ENCODE peak calls at places on chromosomes 13 and 19, in ten cellular contexts. T, C, E, K, O, H, G, Q, P and A are unnamed samples.

GRCh38 chr19:17049711-17050280 is 23.2 kb upstream of the CPAMD8 start:
- DNase-seq in Q (no peak), K (peak; percentile 73), E (no peak), T (no peak), O (no peak), C (no peak), P (no peak), G (peak; percentile 51), H (no peak), A (peak; percentile 29)

GRCh38 chr19:24177686-24178085 is 90.7 kb downstream of the ZNF254 start:
- DNase-seq in Q (no peak), O (no peak), P (no peak), G (no peak), T (no peak), C (no peak), H (no peak), E (no peak), K (no peak), A (no peak)

GRCh38 chr13:94711561-94712286 is 621 bp downstream of the SOX21 start:
- DNase-seq in H (no peak), E (no peak), Q (no peak), T (no peak), P (peak; percentile 63), C (no peak), G (no peak), K (no peak), O (no peak), A (no peak)

GRCh38 chr13:21745307-21745706 is 74.4 kb downstream of the FGF9 start:
- DNase-seq in H (no peak), K (no peak), E (no peak), G (no peak), O (no peak), C (no peak), P (no peak), Q (no peak), T (no peak), A (no peak)

GRCh38 chr19:17220207-17220758 is 5.1 kb downstream of the USE1 start:
- DNase-seq in P (no peak), E (no peak), Q (no peak), C (peak; percentile 60), T (no peak), H (no peak), O (peak; percentile 36), G (no peak), K (peak; percentile 71), A (no peak)

GRCh38 chr13:27663947-27664346 is 42.3 kb downstream of the POLR1D start:
- DNase-seq in H (no peak), Q (no peak), E (no peak), C (no peak), G (no peak), K (no peak), O (no peak), T (no peak), P (no peak), A (no peak)

GRCh38 chr19:18450934-18451836 is 13.3 kb upstream of the ISYNA1 start:
- DNase-seq in G (peak; percentile 89), Q (peak; percentile 95), H (peak; percentile 100), T (peak; percentile 86), O (peak; percentile 88), K (peak; percentile 64), P (peak; percentile 93), C (peak; percentile 94), E (peak; percentile 91), A (peak; percentile 93)

GRCh38 chr13:51007216-51007615 is 97.6 kb downstream of the RNASEH2B start:
- DNase-seq in K (no peak), G (no peak), P (no peak), C (no peak), E (no peak), H (no peak), Q (no peak), O (no peak), T (no peak), A (no peak)

GRCh38 chr13:102913924-102914628 is 68.2 kb downstream of the ERCC5 start:
- DNase-seq in T (no peak), C (no peak), K (peak; percentile 16), E (peak; percentile 53), Q (no peak), G (no peak), O (peak; percentile 8), P (no peak), H (no peak), A (peak; percentile 57)

GRCh38 chr19:33226550-33227241 is 1.0 kb upstream of the SLC7A10 start:
- DNase-seq in C (no peak), H (peak; percentile 87), T (no peak), O (peak; percentile 22), E (peak; percentile 42), K (no peak), Q (no peak), P (no peak), G (no peak), A (peak; percentile 30)

GRCh38 chr19:31930401-31930800 is 415.0 kb upstream of the ZNF507 start:
- DNase-seq in G (no peak), Q (no peak), H (no peak), C (no peak), K (no peak), E (no peak), P (no peak), T (no peak), O (no peak), A (no peak)

GRCh38 chr19:41296323-41296935 is 13.5 kb upstream of the CCDC97 start:
- DNase-seq in E (no peak), H (no peak), O (no peak), Q (no peak), G (no peak), C (no peak), K (no peak), T (no peak), P (no peak), A (no peak)

GRCh38 chr19:18940791-18941627 is at the start of gene HOMER3:
- DNase-seq in T (peak; percentile 78), G (peak; percentile 74), P (peak; percentile 87), H (peak; percentile 85), C (peak; percentile 90), Q (peak; percentile 81), K (peak; percentile 39), E (peak; percentile 86), O (peak; percentile 71), A (peak; percentile 80)

GRCh38 chr19:1651061-1651547 is 1.3 kb downstream of the TCF3 start:
- DNase-seq in O (no peak), K (peak; percentile 16), H (peak; percentile 76), P (peak; percentile 60), G (no peak), E (no peak), C (peak; percentile 54), Q (no peak), T (no peak), A (no peak)

GRCh38 chr13:90835826-90836225 is 511.7 kb upstream of the MIR17HG start:
- DNase-seq in K (no peak), O (no peak), P (no peak), G (no peak), H (no peak), Q (no peak), T (no peak), E (no peak), C (no peak), A (no peak)

DNA sequence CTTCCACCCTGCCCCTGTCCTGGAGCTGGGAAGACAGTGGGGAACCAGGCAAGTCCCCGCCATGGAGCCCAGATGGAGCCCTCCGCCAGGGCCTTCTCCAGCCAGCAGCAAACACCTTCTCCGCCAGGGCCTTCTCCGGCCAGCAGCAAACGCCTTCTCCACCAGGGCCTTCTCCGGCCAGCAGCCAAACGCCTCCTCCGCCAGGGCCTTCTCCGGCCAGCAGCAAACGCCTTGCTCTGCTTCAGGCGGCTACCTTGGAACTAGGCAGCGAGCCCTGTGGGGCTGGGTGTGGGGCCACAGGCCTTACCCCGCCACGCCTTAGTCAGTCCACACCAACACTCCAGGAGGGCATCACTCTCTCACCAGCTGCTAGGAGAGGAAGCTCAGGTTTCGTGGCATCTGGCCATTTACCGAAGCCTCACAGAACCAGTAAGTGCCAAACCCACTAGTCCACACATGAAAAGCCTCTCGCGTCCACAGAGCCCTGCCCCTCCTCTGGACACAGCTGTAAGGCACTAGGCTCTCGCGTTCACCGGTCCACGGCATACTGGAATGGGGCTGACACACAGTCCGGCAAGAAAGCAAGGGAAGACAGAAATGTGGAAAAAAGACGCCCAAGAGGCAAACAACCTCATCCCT is 41.0 kb downstream of the MLLT1 start:
- DNase-seq in H (no peak), G (peak; percentile 70), O (no peak), K (peak; percentile 34), E (peak; percentile 73), C (peak; percentile 81), P (no peak), T (no peak), Q (peak; percentile 29), A (peak; percentile 41)
- H3K27ac ChIP-seq in H (no peak overlapping the region), G (peak overlapping the region; percentile 90), O (peak overlapping the region; percentile 56), K (no peak overlapping the region), E (peak overlapping the region; percentile 82), C (peak overlapping the region; percentile 68), P (peak overlapping the region; percentile 62), T (peak overlapping the region; percentile 87), Q (peak overlapping the region; percentile 96), A (no peak overlapping the region)

DNA sequence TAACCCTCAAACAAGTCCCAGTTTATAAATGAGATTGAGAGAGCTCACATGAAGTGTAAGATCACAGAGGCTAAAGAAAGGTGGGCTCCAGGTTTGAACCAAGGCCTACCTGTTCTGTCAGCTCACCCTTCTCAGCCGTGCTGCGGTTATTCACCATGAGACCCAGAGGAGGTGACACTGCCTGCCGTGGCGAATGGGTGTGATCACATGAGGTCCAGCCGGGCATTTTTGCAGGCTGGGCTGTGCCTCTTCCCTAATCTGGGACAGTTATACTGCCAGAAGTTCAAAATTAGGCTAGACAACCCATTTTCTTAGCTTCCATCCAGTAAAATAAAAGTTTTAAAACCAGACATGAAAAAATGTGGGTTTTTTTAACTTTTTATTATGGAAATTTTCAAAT is 146.8 kb downstream of the FOXO1 start:
- DNase-seq in O (peak; percentile 45), E (no peak), H (no peak), T (no peak), C (no peak), K (no peak), G (no peak), P (no peak), Q (no peak), A (no peak)
- TF ChIP-seq POLR2A in O (no peak), E (no peak), H (no peak), T (no peak), C (no peak), K (no peak), G (no peak), P (no peak), Q (no peak), A (no peak)

GRCh38 chr19:48171584-48172170 is 1.2 kb downstream of the ZSWIM9 start:
- DNase-seq in G (no peak), E (no peak), C (peak; percentile 47), P (no peak), K (no peak), O (no peak), H (no peak), Q (no peak), T (no peak), A (no peak)
- H3K4me3 ChIP-seq in G (no peak overlapping the region), E (no peak overlapping the region), C (no peak overlapping the region), P (no peak overlapping the region), K (peak overlapping the region; percentile 84), O (no peak overlapping the region), H (peak overlapping the region; percentile 93), Q (no peak overlapping the region), T (no peak overlapping the region), A (no peak overlapping the region)

DNA sequence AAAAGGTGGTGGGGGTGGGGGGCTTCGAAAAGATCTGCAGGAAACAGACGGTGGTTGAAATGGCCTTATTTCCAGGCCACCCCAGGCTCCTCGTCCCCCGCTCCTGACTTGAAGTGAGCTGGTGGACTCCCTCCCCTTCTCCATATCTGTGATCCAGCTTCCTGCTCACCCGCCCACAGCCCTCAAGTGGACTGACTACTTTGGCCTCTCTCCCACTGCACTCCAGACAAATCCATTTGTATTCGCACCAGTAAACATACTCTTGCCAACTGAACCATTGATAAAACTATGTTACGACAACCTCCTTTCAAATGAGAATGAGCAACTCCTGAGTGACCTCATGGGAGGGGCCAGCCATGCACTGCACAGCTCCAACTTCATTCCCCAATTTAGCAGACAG is 259.4 kb downstream of the COL4A1 start:
- DNase-seq in G (peak; percentile 38), O (peak; percentile 88), P (peak; percentile 75), Q (no peak), K (peak; percentile 91), T (no peak), E (peak; percentile 75), H (no peak), C (peak; percentile 41), A (peak; percentile 30)
- H3K27ac ChIP-seq in G (no peak overlapping the region), O (peak overlapping the region; percentile 54), P (no peak overlapping the region), Q (no peak overlapping the region), K (no peak overlapping the region), T (peak overlapping the region; percentile 11), E (no peak overlapping the region), H (no peak overlapping the region), C (no peak overlapping the region), A (no peak overlapping the region)